ENCODE peak calls at places on chromosome 20, in ten cellular contexts. One of them, this sample, is unnamed.

GRCh38 chr20:56469077-56469449 is 636 bp downstream of the RTF2 start:
- DNase-seq in GM12865: no peak
- DNase-seq in naive thymus-derived CD8-positive, alpha-beta T cell: no peak
- DNase-seq in NCI-H1436: no peak
- DNase-seq in ELF-1: no peak
- DNase-seq in neural crest cell: no peak
- DNase-seq in RPMI8226: no peak
- DNase-seq in foreskin keratinocyte: no peak
- DNase-seq in mesenteric fat pad: no peak
- DNase-seq in stimulated activated CD4-positive, alpha-beta T cell treated with anti-CD3 and anti-CD28 coated beads, Interleukin-2, amount 100 ng/mL, for 48 hours: no peak
- DNase-seq in this sample: no peak

GRCh38 chr20:21124190-21124589 is 1.7 kb upstream of the KIZ start:
- DNase-seq in GM12865: no peak
- DNase-seq in stimulated activated CD4-positive, alpha-beta T cell treated with anti-CD3 and anti-CD28 coated beads, Interleukin-2, amount 100 ng/mL, for 48 hours: no peak
- DNase-seq in mesenteric fat pad: no peak
- DNase-seq in NCI-H1436: no peak
- DNase-seq in naive thymus-derived CD8-positive, alpha-beta T cell: no peak
- DNase-seq in foreskin keratinocyte: no peak
- DNase-seq in ELF-1: no peak
- DNase-seq in neural crest cell: no peak
- DNase-seq in RPMI8226: no peak
- DNase-seq in this sample: no peak

GRCh38 chr20:24676353-24676977 is 207.0 kb downstream of the SYNDIG1 start:
- DNase-seq in foreskin keratinocyte: no peak
- DNase-seq in GM12865: no peak
- DNase-seq in mesenteric fat pad: peak; percentile 64
- DNase-seq in neural crest cell: no peak
- DNase-seq in NCI-H1436: no peak
- DNase-seq in RPMI8226: no peak
- DNase-seq in ELF-1: no peak
- DNase-seq in stimulated activated CD4-positive, alpha-beta T cell treated with anti-CD3 and anti-CD28 coated beads, Interleukin-2, amount 100 ng/mL, for 48 hours: no peak
- DNase-seq in naive thymus-derived CD8-positive, alpha-beta T cell: no peak
- DNase-seq in this sample: no peak

GRCh38 chr20:17626217-17627007 is 55.6 kb downstream of the RRBP1 start:
- DNase-seq in foreskin keratinocyte: no peak
- DNase-seq in NCI-H1436: no peak
- DNase-seq in stimulated activated CD4-positive, alpha-beta T cell treated with anti-CD3 and anti-CD28 coated beads, Interleukin-2, amount 100 ng/mL, for 48 hours: no peak
- DNase-seq in naive thymus-derived CD8-positive, alpha-beta T cell: no peak
- DNase-seq in GM12865: no peak
- DNase-seq in RPMI8226: no peak
- DNase-seq in ELF-1: no peak
- DNase-seq in mesenteric fat pad: no peak
- DNase-seq in neural crest cell: no peak
- DNase-seq in this sample: no peak

GRCh38 chr20:50366270-50367103 is 143.7 kb upstream of the PTPN1 start:
- DNase-seq in GM12865: no peak
- DNase-seq in mesenteric fat pad: no peak
- DNase-seq in ELF-1: no peak
- DNase-seq in foreskin keratinocyte: peak; percentile 31
- DNase-seq in NCI-H1436: peak; percentile 92
- DNase-seq in naive thymus-derived CD8-positive, alpha-beta T cell: no peak
- DNase-seq in RPMI8226: peak; percentile 93
- DNase-seq in stimulated activated CD4-positive, alpha-beta T cell treated with anti-CD3 and anti-CD28 coated beads, Interleukin-2, amount 100 ng/mL, for 48 hours: no peak
- DNase-seq in neural crest cell: no peak
- DNase-seq in this sample: no peak

GRCh38 chr20:8853805-8854338 is 215.0 kb upstream of the PLCB4 start:
- DNase-seq in RPMI8226: peak; percentile 65
- DNase-seq in NCI-H1436: peak; percentile 55
- DNase-seq in GM12865: peak; percentile 61
- DNase-seq in naive thymus-derived CD8-positive, alpha-beta T cell: no peak
- DNase-seq in stimulated activated CD4-positive, alpha-beta T cell treated with anti-CD3 and anti-CD28 coated beads, Interleukin-2, amount 100 ng/mL, for 48 hours: no peak
- DNase-seq in foreskin keratinocyte: peak; percentile 65
- DNase-seq in neural crest cell: peak; percentile 28
- DNase-seq in mesenteric fat pad: no peak
- DNase-seq in ELF-1: peak; percentile 77
- DNase-seq in this sample: no peak

GRCh38 chr20:23658989-23659609 is 21.3 kb upstream of the CST3 start:
- DNase-seq in foreskin keratinocyte: no peak
- DNase-seq in RPMI8226: no peak
- DNase-seq in naive thymus-derived CD8-positive, alpha-beta T cell: no peak
- DNase-seq in mesenteric fat pad: no peak
- DNase-seq in NCI-H1436: no peak
- DNase-seq in GM12865: no peak
- DNase-seq in neural crest cell: no peak
- DNase-seq in ELF-1: no peak
- DNase-seq in stimulated activated CD4-positive, alpha-beta T cell treated with anti-CD3 and anti-CD28 coated beads, Interleukin-2, amount 100 ng/mL, for 48 hours: no peak
- DNase-seq in this sample: no peak

GRCh38 chr20:10185741-10186558 is 32.7 kb upstream of the SNAP25 start:
- DNase-seq in ELF-1: no peak
- DNase-seq in NCI-H1436: no peak
- DNase-seq in mesenteric fat pad: no peak
- DNase-seq in foreskin keratinocyte: peak; percentile 35
- DNase-seq in GM12865: no peak
- DNase-seq in neural crest cell: no peak
- DNase-seq in naive thymus-derived CD8-positive, alpha-beta T cell: no peak
- DNase-seq in RPMI8226: peak; percentile 34
- DNase-seq in stimulated activated CD4-positive, alpha-beta T cell treated with anti-CD3 and anti-CD28 coated beads, Interleukin-2, amount 100 ng/mL, for 48 hours: no peak
- DNase-seq in this sample: no peak

GRCh38 chr20:61845276-61845675 is 220.4 kb downstream of the TAF4 start:
- DNase-seq in ELF-1: no peak
- DNase-seq in naive thymus-derived CD8-positive, alpha-beta T cell: no peak
- DNase-seq in NCI-H1436: no peak
- DNase-seq in mesenteric fat pad: no peak
- DNase-seq in neural crest cell: peak; percentile 53
- DNase-seq in RPMI8226: no peak
- DNase-seq in GM12865: no peak
- DNase-seq in stimulated activated CD4-positive, alpha-beta T cell treated with anti-CD3 and anti-CD28 coated beads, Interleukin-2, amount 100 ng/mL, for 48 hours: no peak
- DNase-seq in foreskin keratinocyte: no peak
- DNase-seq in this sample: no peak

GRCh38 chr20:4869290-4870193 is 131.8 kb downstream of the SLC23A2 start:
- DNase-seq in foreskin keratinocyte: no peak
- DNase-seq in RPMI8226: no peak
- DNase-seq in ELF-1: no peak
- DNase-seq in mesenteric fat pad: no peak
- DNase-seq in naive thymus-derived CD8-positive, alpha-beta T cell: no peak
- DNase-seq in stimulated activated CD4-positive, alpha-beta T cell treated with anti-CD3 and anti-CD28 coated beads, Interleukin-2, amount 100 ng/mL, for 48 hours: no peak
- DNase-seq in GM12865: no peak
- DNase-seq in NCI-H1436: no peak
- DNase-seq in neural crest cell: no peak
- DNase-seq in this sample: no peak

GRCh38 chr20:53003420-53003819 is 31.3 kb downstream of the TSHZ2 start:
- DNase-seq in GM12865: no peak
- DNase-seq in NCI-H1436: peak; percentile 36
- DNase-seq in neural crest cell: no peak
- DNase-seq in mesenteric fat pad: no peak
- DNase-seq in naive thymus-derived CD8-positive, alpha-beta T cell: no peak
- DNase-seq in ELF-1: no peak
- DNase-seq in RPMI8226: no peak
- DNase-seq in foreskin keratinocyte: no peak
- DNase-seq in stimulated activated CD4-positive, alpha-beta T cell treated with anti-CD3 and anti-CD28 coated beads, Interleukin-2, amount 100 ng/mL, for 48 hours: no peak
- DNase-seq in this sample: no peak

GRCh38 chr20:21202284-21202683 is 76.4 kb downstream of the KIZ start:
- DNase-seq in mesenteric fat pad: no peak
- DNase-seq in stimulated activated CD4-positive, alpha-beta T cell treated with anti-CD3 and anti-CD28 coated beads, Interleukin-2, amount 100 ng/mL, for 48 hours: no peak
- DNase-seq in ELF-1: no peak
- DNase-seq in naive thymus-derived CD8-positive, alpha-beta T cell: no peak
- DNase-seq in NCI-H1436: no peak
- DNase-seq in GM12865: no peak
- DNase-seq in neural crest cell: no peak
- DNase-seq in foreskin keratinocyte: peak; percentile 33
- DNase-seq in RPMI8226: no peak
- DNase-seq in this sample: no peak

GRCh38 chr20:23127506-23128279 is 41.6 kb upstream of the CD93 start:
- DNase-seq in foreskin keratinocyte: no peak
- DNase-seq in neural crest cell: no peak
- DNase-seq in NCI-H1436: no peak
- DNase-seq in naive thymus-derived CD8-positive, alpha-beta T cell: no peak
- DNase-seq in mesenteric fat pad: peak; percentile 82
- DNase-seq in GM12865: no peak
- DNase-seq in stimulated activated CD4-positive, alpha-beta T cell treated with anti-CD3 and anti-CD28 coated beads, Interleukin-2, amount 100 ng/mL, for 48 hours: no peak
- DNase-seq in ELF-1: no peak
- DNase-seq in RPMI8226: no peak
- DNase-seq in this sample: no peak

GRCh38 chr20:63567382-63568169 is 6.5 kb downstream of the HELZ2 start:
- DNase-seq in naive thymus-derived CD8-positive, alpha-beta T cell: peak; percentile 19
- DNase-seq in neural crest cell: no peak
- DNase-seq in NCI-H1436: no peak
- DNase-seq in stimulated activated CD4-positive, alpha-beta T cell treated with anti-CD3 and anti-CD28 coated beads, Interleukin-2, amount 100 ng/mL, for 48 hours: peak; percentile 47
- DNase-seq in GM12865: peak; percentile 87
- DNase-seq in foreskin keratinocyte: no peak
- DNase-seq in RPMI8226: peak; percentile 83
- DNase-seq in ELF-1: no peak
- DNase-seq in mesenteric fat pad: no peak
- DNase-seq in this sample: no peak

GRCh38 chr20:14711681-14712080 is 374.3 kb upstream of the FLRT3 start:
- DNase-seq in neural crest cell: no peak
- DNase-seq in NCI-H1436: no peak
- DNase-seq in ELF-1: no peak
- DNase-seq in RPMI8226: no peak
- DNase-seq in foreskin keratinocyte: no peak
- DNase-seq in stimulated activated CD4-positive, alpha-beta T cell treated with anti-CD3 and anti-CD28 coated beads, Interleukin-2, amount 100 ng/mL, for 48 hours: no peak
- DNase-seq in naive thymus-derived CD8-positive, alpha-beta T cell: no peak
- DNase-seq in mesenteric fat pad: no peak
- DNase-seq in GM12865: no peak
- DNase-seq in this sample: no peak

GRCh38 chr20:46828471-46828870 is 66.2 kb upstream of the EYA2 start:
- DNase-seq in neural crest cell: no peak
- DNase-seq in naive thymus-derived CD8-positive, alpha-beta T cell: no peak
- DNase-seq in stimulated activated CD4-positive, alpha-beta T cell treated with anti-CD3 and anti-CD28 coated beads, Interleukin-2, amount 100 ng/mL, for 48 hours: no peak
- DNase-seq in NCI-H1436: no peak
- DNase-seq in ELF-1: no peak
- DNase-seq in foreskin keratinocyte: peak; percentile 57
- DNase-seq in RPMI8226: no peak
- DNase-seq in mesenteric fat pad: no peak
- DNase-seq in GM12865: no peak
- DNase-seq in this sample: no peak

GRCh38 chr20:34729416-34729815 is 25.3 kb downstream of the TP53INP2 start:
- DNase-seq in stimulated activated CD4-positive, alpha-beta T cell treated with anti-CD3 and anti-CD28 coated beads, Interleukin-2, amount 100 ng/mL, for 48 hours: no peak
- DNase-seq in neural crest cell: no peak
- DNase-seq in NCI-H1436: no peak
- DNase-seq in mesenteric fat pad: no peak
- DNase-seq in naive thymus-derived CD8-positive, alpha-beta T cell: no peak
- DNase-seq in RPMI8226: no peak
- DNase-seq in ELF-1: no peak
- DNase-seq in GM12865: no peak
- DNase-seq in foreskin keratinocyte: no peak
- DNase-seq in this sample: no peak

GRCh38 chr20:63577317-63577894 is 3.4 kb upstream of the HELZ2 start:
- DNase-seq in RPMI8226: no peak
- DNase-seq in naive thymus-derived CD8-positive, alpha-beta T cell: no peak
- DNase-seq in mesenteric fat pad: no peak
- DNase-seq in GM12865: no peak
- DNase-seq in ELF-1: no peak
- DNase-seq in foreskin keratinocyte: no peak
- DNase-seq in neural crest cell: no peak
- DNase-seq in NCI-H1436: no peak
- DNase-seq in stimulated activated CD4-positive, alpha-beta T cell treated with anti-CD3 and anti-CD28 coated beads, Interleukin-2, amount 100 ng/mL, for 48 hours: no peak
- DNase-seq in this sample: no peak

GRCh38 chr20:59075934-59076508 is 33.4 kb upstream of the PRELID3B start:
- DNase-seq in GM12865: no peak
- DNase-seq in neural crest cell: no peak
- DNase-seq in RPMI8226: no peak
- DNase-seq in stimulated activated CD4-positive, alpha-beta T cell treated with anti-CD3 and anti-CD28 coated beads, Interleukin-2, amount 100 ng/mL, for 48 hours: no peak
- DNase-seq in naive thymus-derived CD8-positive, alpha-beta T cell: no peak
- DNase-seq in NCI-H1436: no peak
- DNase-seq in foreskin keratinocyte: no peak
- DNase-seq in mesenteric fat pad: no peak
- DNase-seq in ELF-1: no peak
- DNase-seq in this sample: no peak

GRCh38 chr20:50967621-50968020 is 9.0 kb downstream of the MOCS3 start:
- DNase-seq in ELF-1: no peak
- DNase-seq in neural crest cell: no peak
- DNase-seq in GM12865: no peak
- DNase-seq in naive thymus-derived CD8-positive, alpha-beta T cell: no peak
- DNase-seq in stimulated activated CD4-positive, alpha-beta T cell treated with anti-CD3 and anti-CD28 coated beads, Interleukin-2, amount 100 ng/mL, for 48 hours: no peak
- DNase-seq in NCI-H1436: no peak
- DNase-seq in mesenteric fat pad: peak; percentile 30
- DNase-seq in foreskin keratinocyte: no peak
- DNase-seq in RPMI8226: no peak
- DNase-seq in this sample: no peak

GRCh38 chr20:60993647-60994046 is 258.4 kb upstream of the CDH4 start:
- DNase-seq in RPMI8226: peak; percentile 17
- DNase-seq in GM12865: no peak
- DNase-seq in NCI-H1436: no peak
- DNase-seq in ELF-1: peak; percentile 8
- DNase-seq in mesenteric fat pad: no peak
- DNase-seq in stimulated activated CD4-positive, alpha-beta T cell treated with anti-CD3 and anti-CD28 coated beads, Interleukin-2, amount 100 ng/mL, for 48 hours: no peak
- DNase-seq in foreskin keratinocyte: no peak
- DNase-seq in naive thymus-derived CD8-positive, alpha-beta T cell: no peak
- DNase-seq in neural crest cell: peak; percentile 8
- DNase-seq in this sample: no peak

GRCh38 chr20:20931632-20932031 is 174.5 kb downstream of the LINC00237 start:
- DNase-seq in naive thymus-derived CD8-positive, alpha-beta T cell: no peak
- DNase-seq in neural crest cell: no peak
- DNase-seq in stimulated activated CD4-positive, alpha-beta T cell treated with anti-CD3 and anti-CD28 coated beads, Interleukin-2, amount 100 ng/mL, for 48 hours: no peak
- DNase-seq in RPMI8226: no peak
- DNase-seq in mesenteric fat pad: no peak
- DNase-seq in GM12865: no peak
- DNase-seq in NCI-H1436: no peak
- DNase-seq in ELF-1: no peak
- DNase-seq in foreskin keratinocyte: no peak
- DNase-seq in this sample: no peak

GRCh38 chr20:31693987-31694661 is 28.5 kb downstream of the BCL2L1 start:
- DNase-seq in stimulated activated CD4-positive, alpha-beta T cell treated with anti-CD3 and anti-CD28 coated beads, Interleukin-2, amount 100 ng/mL, for 48 hours: no peak
- DNase-seq in ELF-1: no peak
- DNase-seq in GM12865: no peak
- DNase-seq in foreskin keratinocyte: no peak
- DNase-seq in RPMI8226: no peak
- DNase-seq in naive thymus-derived CD8-positive, alpha-beta T cell: no peak
- DNase-seq in mesenteric fat pad: no peak
- DNase-seq in NCI-H1436: no peak
- DNase-seq in neural crest cell: no peak
- DNase-seq in this sample: no peak

GRCh38 chr20:17909745-17910345 is 58.7 kb downstream of the SNX5 start:
- DNase-seq in stimulated activated CD4-positive, alpha-beta T cell treated with anti-CD3 and anti-CD28 coated beads, Interleukin-2, amount 100 ng/mL, for 48 hours: no peak
- DNase-seq in RPMI8226: no peak
- DNase-seq in mesenteric fat pad: no peak
- DNase-seq in naive thymus-derived CD8-positive, alpha-beta T cell: no peak
- DNase-seq in NCI-H1436: no peak
- DNase-seq in ELF-1: peak; percentile 70
- DNase-seq in neural crest cell: no peak
- DNase-seq in GM12865: no peak
- DNase-seq in foreskin keratinocyte: no peak
- DNase-seq in this sample: no peak

GRCh38 chr20:62356948-62357667 is 10.0 kb downstream of the LAMA5 start:
- DNase-seq in naive thymus-derived CD8-positive, alpha-beta T cell: no peak
- DNase-seq in ELF-1: no peak
- DNase-seq in neural crest cell: no peak
- DNase-seq in NCI-H1436: no peak
- DNase-seq in GM12865: no peak
- DNase-seq in RPMI8226: no peak
- DNase-seq in mesenteric fat pad: no peak
- DNase-seq in foreskin keratinocyte: no peak
- DNase-seq in stimulated activated CD4-positive, alpha-beta T cell treated with anti-CD3 and anti-CD28 coated beads, Interleukin-2, amount 100 ng/mL, for 48 hours: no peak
- DNase-seq in this sample: no peak

This sample was measured in coronary artery.